ENCODE peak calls at places on chromosomes 5 and 9, in ten cellular contexts. R, L, J, Z, F, I, O, V, B and W are unnamed samples.

GRCh38 chr5:110703481-110703880 is 23.0 kb downstream of the TMEM232 start:
- DNase-seq in R (no peak), L (no peak), J (no peak), Z (no peak), F (no peak), I (no peak), O (no peak), V (no peak), B (no peak), W (no peak)

GRCh38 chr9:22813520-22813919 is 366.9 kb downstream of the DMRTA1 start:
- DNase-seq in R (no peak), L (no peak), J (no peak), Z (no peak), F (no peak), I (no peak), O (peak), V (no peak), B (no peak), W (no peak)

GRCh38 chr5:104443706-104444105 is 881.1 kb upstream of the NUDT12 start:
- DNase-seq in R (no peak), L (no peak), J (no peak), Z (no peak), F (no peak), I (no peak), O (no peak), V (no peak), B (no peak), W (no peak)

GRCh38 chr5:75265731-75266130 is 29.1 kb upstream of the ANKRD31 start:
- DNase-seq in R (no peak), L (no peak), J (no peak), Z (peak), F (no peak), I (no peak), O (peak), V (no peak), B (peak), W (peak)

GRCh38 chr9:5858833-5859232 is 25.9 kb upstream of the ERMP1 start:
- DNase-seq in R (no peak), L (no peak), J (no peak), Z (no peak), F (no peak), I (no peak), O (no peak), V (no peak), B (no peak), W (no peak)

GRCh38 chr9:16442622-16443021 is 427.8 kb downstream of the BNC2 start:
- DNase-seq in R (peak), L (peak), J (no peak), Z (no peak), F (no peak), I (no peak), O (peak), V (no peak), B (no peak), W (no peak)

GRCh38 chr5:125199968-125200841 is 453.8 kb upstream of the ZNF608 start:
- DNase-seq in R (peak), L (no peak), J (peak), Z (peak), F (no peak), I (no peak), O (peak), V (no peak), B (no peak), W (no peak)

GRCh38 chr9:129023036-129023907 is 4.9 kb downstream of the SH3GLB2 start:
- DNase-seq in R (no peak), L (peak), J (no peak), Z (peak), F (peak), I (no peak), O (peak), V (no peak), B (peak), W (no peak)

GRCh38 chr9:89639367-89639795 is 34.6 kb downstream of the GADD45G start:
- DNase-seq in R (peak), L (peak), J (no peak), Z (no peak), F (peak), I (no peak), O (no peak), V (no peak), B (no peak), W (no peak)

GRCh38 chr5:150879358-150879757 is 25.4 kb downstream of the ZNF300 start:
- DNase-seq in R (no peak), L (no peak), J (no peak), Z (no peak), F (no peak), I (no peak), O (no peak), V (no peak), B (no peak), W (no peak)

GRCh38 chr5:64149268-64149667 is 16.4 kb upstream of the RNF180 start:
- DNase-seq in R (no peak), L (no peak), J (no peak), Z (no peak), F (no peak), I (no peak), O (no peak), V (no peak), B (no peak), W (no peak)

GRCh38 chr5:139752506-139753350 is 42.9 kb upstream of the PSD2 start:
- DNase-seq in R (no peak), L (no peak), J (no peak), Z (no peak), F (no peak), I (no peak), O (peak), V (no peak), B (no peak), W (no peak)

GRCh38 chr9:33748633-33749304 is 46.6 kb upstream of the PRSS3 start:
- DNase-seq in R (no peak), L (no peak), J (no peak), Z (no peak), F (no peak), I (peak), O (no peak), V (no peak), B (no peak), W (no peak)

GRCh38 chr5:83834306-83834705 is 113.7 kb upstream of the HAPLN1 start:
- DNase-seq in R (no peak), L (no peak), J (no peak), Z (no peak), F (no peak), I (no peak), O (no peak), V (no peak), B (no peak), W (no peak)

GRCh38 chr9:73081979-73082657 is 69.5 kb upstream of the ANXA1 start:
- DNase-seq in R (no peak), L (no peak), J (peak), Z (peak), F (no peak), I (peak), O (peak), V (no peak), B (peak), W (peak)

GRCh38 chr9:121990600-121991304 is 102.4 kb downstream of the TTLL11 start:
- DNase-seq in R (no peak), L (no peak), J (no peak), Z (no peak), F (no peak), I (no peak), O (no peak), V (no peak), B (no peak), W (no peak)

GRCh38 chr9:128068656-128069221 is 707 bp downstream of the SLC25A25 start:
- DNase-seq in R (no peak), L (no peak), J (peak), Z (no peak), F (no peak), I (peak), O (peak), V (no peak), B (no peak), W (no peak)